ENCODE peak calls at places on chromosomes 2 and 18, in ten cellular contexts. H, C, D, I, W, L, Y, S, G and Q are unnamed samples.

GRCh38 chr2:121897335-121897970 is 142.0 kb downstream of the TSN start:
- DNase-seq in D (no peak), Y (peak), L (peak), H (peak), S (no peak), G (no peak), C (peak), W (peak), I (no peak), Q (peak)

GRCh38 chr18:48872234-48873145 is 78.3 kb downstream of the SMAD7 start:
- DNase-seq in W (peak), G (peak), D (no peak), Y (no peak), C (no peak), I (no peak), L (no peak), S (peak), H (no peak), Q (no peak)

GRCh38 chr18:79365701-79366100 is 30.0 kb upstream of the NFATC1 start:
- DNase-seq in S (no peak), I (no peak), C (no peak), G (no peak), L (no peak), D (no peak), Y (no peak), H (no peak), W (no peak), Q (no peak)

GRCh38 chr2:44649426-44649825 is 287.7 kb downstream of the CAMKMT start:
- DNase-seq in I (no peak), L (no peak), W (peak), D (no peak), Y (no peak), H (no peak), G (no peak), C (no peak), S (no peak), Q (no peak)

GRCh38 chr18:70289351-70290330 is 796 bp downstream of the SOCS6 start:
- DNase-seq in H (peak), G (no peak), I (no peak), Y (peak), W (peak), D (no peak), S (no peak), L (no peak), C (peak), Q (no peak)

GRCh38 chr2:27664245-27664574 is 521 bp downstream of the SLC4A1AP start:
- DNase-seq in L (no peak), C (no peak), Y (no peak), S (no peak), D (no peak), G (no peak), W (no peak), H (peak), I (no peak), Q (no peak)

GRCh38 chr2:145254291-145254690 is 734.4 kb upstream of the ZEB2 start:
- DNase-seq in S (no peak), L (no peak), G (no peak), W (no peak), I (no peak), C (no peak), Y (no peak), H (no peak), D (no peak), Q (no peak)

GRCh38 chr2:121202541-121203310 is 82.3 kb downstream of the TFCP2L1 start:
- DNase-seq in G (no peak), W (no peak), C (no peak), S (no peak), L (no peak), D (no peak), H (no peak), Y (no peak), I (no peak), Q (no peak)

GRCh38 chr18:79695269-79695668 is 15.7 kb downstream of the CTDP1 start:
- DNase-seq in S (no peak), H (no peak), W (no peak), D (no peak), I (no peak), L (no peak), C (peak), G (no peak), Y (no peak), Q (no peak)

GRCh38 chr2:229445501-229446294 is 174.6 kb upstream of the PID1 start:
- DNase-seq in Y (no peak), I (no peak), L (peak), D (no peak), G (no peak), C (no peak), S (no peak), W (peak), H (no peak), Q (no peak)

GRCh38 chr2:231321556-231322334 is 73.8 kb upstream of the B3GNT7 start:
- DNase-seq in W (no peak), D (no peak), Y (no peak), H (no peak), I (no peak), C (no peak), L (no peak), S (no peak), G (no peak), Q (no peak)

GRCh38 chr2:29834624-29835023 is 86.8 kb downstream of the ALK start:
- DNase-seq in Y (no peak), D (no peak), W (no peak), S (peak), I (peak), L (no peak), H (no peak), G (no peak), C (no peak), Q (no peak)

GRCh38 chr2:216345846-216346245 is 26.4 kb downstream of the MARCHF4 start:
- DNase-seq in S (no peak), W (no peak), Y (no peak), L (no peak), C (no peak), G (no peak), D (no peak), H (no peak), I (no peak), Q (no peak)